ENCODE peak calls at places on chromosomes 3 and 15, in eight cellular contexts. One of them, this sample, is unnamed.

GRCh38 chr15:99509686-99510461 is 55.9 kb upstream of the MEF2A start:
- DNase-seq in OCI-LY7: peak; percentile 42
- DNase-seq in IMR-90: no peak
- DNase-seq in suprapubic skin: no peak
- DNase-seq in mammary epithelial cell: no peak
- DNase-seq in cardiac muscle cell: peak; percentile 17
- DNase-seq in heart right ventricle: no peak
- DNase-seq in MM.1S: no peak
- DNase-seq in this sample: peak; percentile 43

GRCh38 chr15:94840794-94841587 is 609.6 kb downstream of the MCTP2 start:
- DNase-seq in IMR-90: peak; percentile 0
- DNase-seq in MM.1S: no peak
- DNase-seq in suprapubic skin: no peak
- DNase-seq in heart right ventricle: no peak
- DNase-seq in OCI-LY7: no peak
- DNase-seq in mammary epithelial cell: peak; percentile 75
- DNase-seq in cardiac muscle cell: no peak
- DNase-seq in this sample: no peak

GRCh38 chr3:115913069-115913686 is 289.9 kb downstream of the GAP43 start:
- DNase-seq in cardiac muscle cell: no peak
- DNase-seq in heart right ventricle: no peak
- DNase-seq in suprapubic skin: no peak
- DNase-seq in mammary epithelial cell: no peak
- DNase-seq in MM.1S: no peak
- DNase-seq in OCI-LY7: no peak
- DNase-seq in IMR-90: peak; percentile 28
- DNase-seq in this sample: no peak

GRCh38 chr3:88031543-88032148 is 27.2 kb downstream of the CGGBP1 start:
- DNase-seq in mammary epithelial cell: peak; percentile 16
- DNase-seq in suprapubic skin: no peak
- DNase-seq in OCI-LY7: peak; percentile 60
- DNase-seq in MM.1S: peak; percentile 80
- DNase-seq in heart right ventricle: no peak
- DNase-seq in cardiac muscle cell: peak; percentile 39
- DNase-seq in IMR-90: peak; percentile 27
- DNase-seq in this sample: no peak

GRCh38 chr3:182969277-182969676 is 11.1 kb downstream of the DCUN1D1 start:
- DNase-seq in mammary epithelial cell: peak; percentile 66
- DNase-seq in MM.1S: no peak
- DNase-seq in cardiac muscle cell: peak; percentile 44
- DNase-seq in IMR-90: peak; percentile 85
- DNase-seq in suprapubic skin: no peak
- DNase-seq in OCI-LY7: no peak
- DNase-seq in heart right ventricle: no peak
- DNase-seq in this sample: no peak

GRCh38 chr3:83684199-83684598 is 1274.6 kb upstream of the CADM2 start:
- DNase-seq in OCI-LY7: no peak
- DNase-seq in IMR-90: no peak
- DNase-seq in suprapubic skin: no peak
- DNase-seq in mammary epithelial cell: no peak
- DNase-seq in cardiac muscle cell: no peak
- DNase-seq in heart right ventricle: no peak
- DNase-seq in MM.1S: no peak
- DNase-seq in this sample: no peak

GRCh38 chr3:10322355-10322715 is 1.4 kb upstream of the SEC13 start:
- DNase-seq in MM.1S: no peak
- DNase-seq in IMR-90: no peak
- DNase-seq in cardiac muscle cell: no peak
- DNase-seq in heart right ventricle: no peak
- DNase-seq in OCI-LY7: peak; percentile 64
- DNase-seq in mammary epithelial cell: peak; percentile 9
- DNase-seq in suprapubic skin: no peak
- DNase-seq in this sample: no peak

GRCh38 chr3:152348436-152349177 is 79.9 kb downstream of the MBNL1 start:
- DNase-seq in cardiac muscle cell: no peak
- DNase-seq in heart right ventricle: no peak
- DNase-seq in mammary epithelial cell: no peak
- DNase-seq in MM.1S: no peak
- DNase-seq in suprapubic skin: no peak
- DNase-seq in IMR-90: peak; percentile 45
- DNase-seq in OCI-LY7: no peak
- DNase-seq in this sample: no peak

GRCh38 chr3:85592256-85592655 is 633.5 kb downstream of the CADM2 start:
- DNase-seq in OCI-LY7: no peak
- DNase-seq in cardiac muscle cell: no peak
- DNase-seq in suprapubic skin: no peak
- DNase-seq in mammary epithelial cell: no peak
- DNase-seq in MM.1S: no peak
- DNase-seq in heart right ventricle: no peak
- DNase-seq in IMR-90: no peak
- DNase-seq in this sample: no peak
- H3K4me1 ChIP-seq in OCI-LY7: no peaks in the 10 kb centered on the region
- H3K4me1 ChIP-seq in cardiac muscle cell: no peaks in the 10 kb centered on the region
- H3K4me1 ChIP-seq in suprapubic skin: no peaks in the 10 kb centered on the region
- H3K4me1 ChIP-seq in mammary epithelial cell: no peaks in the 10 kb centered on the region
- H3K4me1 ChIP-seq in MM.1S: no peaks in the 10 kb centered on the region
- H3K4me1 ChIP-seq in heart right ventricle: no peaks in the 10 kb centered on the region
- H3K4me1 ChIP-seq in IMR-90: no peaks in the 10 kb centered on the region
- H3K4me1 ChIP-seq in this sample: no peaks in the 10 kb centered on the region

GRCh38 chr15:78130466-78131294 is 565 bp downstream of the CIB2 start:
- DNase-seq in MM.1S: peak; percentile 55
- DNase-seq in heart right ventricle: no peak
- DNase-seq in cardiac muscle cell: no peak
- DNase-seq in mammary epithelial cell: no peak
- DNase-seq in suprapubic skin: peak; percentile 77
- DNase-seq in IMR-90: no peak
- DNase-seq in OCI-LY7: no peak
- DNase-seq in this sample: no peak
- H3K4me3 ChIP-seq in MM.1S: peak overlapping the region; percentile 34
- H3K4me3 ChIP-seq in heart right ventricle: peak overlapping the region; percentile 88
- H3K4me3 ChIP-seq in cardiac muscle cell: peak overlapping the region; percentile 53
- H3K4me3 ChIP-seq in mammary epithelial cell: peak overlapping the region; percentile 56
- H3K4me3 ChIP-seq in suprapubic skin: peak overlapping the region; percentile 84
- H3K4me3 ChIP-seq in IMR-90: peak overlapping the region; percentile 63
- H3K4me3 ChIP-seq in OCI-LY7: peak overlapping the region; percentile 80
- H3K4me3 ChIP-seq in this sample: peak overlapping the region; percentile 82

GRCh38 chr3:27141668-27142067 is 227.5 kb downstream of the NEK10 start:
- DNase-seq in OCI-LY7: peak; percentile 2
- DNase-seq in cardiac muscle cell: no peak
- DNase-seq in suprapubic skin: no peak
- DNase-seq in mammary epithelial cell: no peak
- DNase-seq in heart right ventricle: no peak
- DNase-seq in MM.1S: no peak
- DNase-seq in IMR-90: no peak
- DNase-seq in this sample: no peak
- TF ChIP-seq CTCF in OCI-LY7: peak; percentile 51
- TF ChIP-seq CTCF in cardiac muscle cell: no peak
- TF ChIP-seq CTCF in suprapubic skin: no peak
- TF ChIP-seq CTCF in mammary epithelial cell: no peak
- TF ChIP-seq CTCF in heart right ventricle: no peak
- TF ChIP-seq CTCF in MM.1S: peak; percentile 32
- TF ChIP-seq CTCF in IMR-90: no peak
- TF ChIP-seq CTCF in this sample: no peak

GRCh38 chr15:92078270-92078669 is 224.8 kb downstream of the SLCO3A1 start:
- DNase-seq in cardiac muscle cell: no peak
- DNase-seq in OCI-LY7: no peak
- DNase-seq in mammary epithelial cell: no peak
- DNase-seq in suprapubic skin: no peak
- DNase-seq in IMR-90: no peak
- DNase-seq in MM.1S: no peak
- DNase-seq in heart right ventricle: no peak
- DNase-seq in this sample: no peak

GRCh38 chr15:92075764-92076163 is 222.3 kb downstream of the SLCO3A1 start:
- DNase-seq in IMR-90: no peak
- DNase-seq in cardiac muscle cell: peak; percentile 16
- DNase-seq in suprapubic skin: no peak
- DNase-seq in heart right ventricle: no peak
- DNase-seq in MM.1S: no peak
- DNase-seq in OCI-LY7: peak; percentile 55
- DNase-seq in mammary epithelial cell: no peak
- DNase-seq in this sample: no peak

GRCh38 chr15:92077353-92078080 is 224.0 kb downstream of the SLCO3A1 start:
- DNase-seq in IMR-90: peak; percentile 63
- DNase-seq in cardiac muscle cell: peak; percentile 77
- DNase-seq in OCI-LY7: peak; percentile 83
- DNase-seq in MM.1S: peak; percentile 74
- DNase-seq in heart right ventricle: peak; percentile 67
- DNase-seq in mammary epithelial cell: peak; percentile 59
- DNase-seq in suprapubic skin: peak; percentile 81
- DNase-seq in this sample: peak; percentile 63

GRCh38 chr15:92074646-92075045 is 221.1 kb downstream of the SLCO3A1 start:
- DNase-seq in IMR-90: peak; percentile 44
- DNase-seq in heart right ventricle: peak; percentile 44
- DNase-seq in suprapubic skin: no peak
- DNase-seq in OCI-LY7: peak; percentile 31
- DNase-seq in MM.1S: no peak
- DNase-seq in mammary epithelial cell: peak; percentile 61
- DNase-seq in cardiac muscle cell: peak; percentile 72
- DNase-seq in this sample: peak; percentile 56

DNA sequence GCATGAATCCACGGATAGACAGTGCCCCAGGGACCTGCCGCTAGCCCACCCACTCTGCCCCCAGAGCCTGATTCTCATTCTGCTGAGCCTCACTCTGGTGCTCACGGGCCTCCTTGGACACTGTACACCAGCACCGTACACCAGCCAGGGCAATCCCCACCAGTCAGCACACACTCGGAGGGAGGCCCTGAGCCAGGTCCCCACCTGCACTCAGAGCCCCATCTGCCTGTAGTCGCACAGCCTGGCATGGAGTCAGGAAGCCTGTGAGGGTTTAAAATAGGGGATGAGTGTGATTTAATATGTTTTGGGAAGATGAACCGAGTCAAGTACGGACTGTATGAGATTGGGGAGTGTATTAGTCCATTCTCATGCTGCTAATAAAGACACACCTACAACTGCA is 223.0 kb downstream of the SLCO3A1 start:
- DNase-seq in OCI-LY7: no peak
- DNase-seq in IMR-90: no peak
- DNase-seq in suprapubic skin: no peak
- DNase-seq in MM.1S: no peak
- DNase-seq in cardiac muscle cell: no peak
- DNase-seq in heart right ventricle: no peak
- DNase-seq in mammary epithelial cell: no peak
- DNase-seq in this sample: no peak
- H3K4me1 ChIP-seq in OCI-LY7: peaks cover 29% of the 10 kb centered on the region
- H3K4me1 ChIP-seq in IMR-90: no peaks in the 10 kb centered on the region
- H3K4me1 ChIP-seq in suprapubic skin: peaks cover 40% of the 10 kb centered on the region
- H3K4me1 ChIP-seq in MM.1S: no peaks in the 10 kb centered on the region
- H3K4me1 ChIP-seq in cardiac muscle cell: peaks cover 5% of the 10 kb centered on the region
- H3K4me1 ChIP-seq in heart right ventricle: peaks cover 69% of the 10 kb centered on the region
- H3K4me1 ChIP-seq in mammary epithelial cell: no peaks in the 10 kb centered on the region
- H3K4me1 ChIP-seq in this sample: peaks cover 56% of the 10 kb centered on the region

GRCh38 chr15:63597033-63597790 is at the start of gene FBXL22:
- DNase-seq in cardiac muscle cell: peak; percentile 36
- DNase-seq in mammary epithelial cell: no peak
- DNase-seq in suprapubic skin: no peak
- DNase-seq in heart right ventricle: peak; percentile 35
- DNase-seq in OCI-LY7: no peak
- DNase-seq in IMR-90: peak; percentile 84
- DNase-seq in MM.1S: no peak
- DNase-seq in this sample: peak; percentile 52
- H3K4me3 ChIP-seq in cardiac muscle cell: no peak within 1 kb of the TSS
- H3K4me3 ChIP-seq in mammary epithelial cell: no peak within 1 kb of the TSS
- H3K4me3 ChIP-seq in suprapubic skin: no peak within 1 kb of the TSS
- H3K4me3 ChIP-seq in heart right ventricle: peak within 1 kb of the TSS; percentile 74
- H3K4me3 ChIP-seq in OCI-LY7: no peak within 1 kb of the TSS
- H3K4me3 ChIP-seq in IMR-90: no peak within 1 kb of the TSS
- H3K4me3 ChIP-seq in MM.1S: no peak within 1 kb of the TSS
- H3K4me3 ChIP-seq in this sample: peak within 1 kb of the TSS; percentile 81

GRCh38 chr3:194268659-194269487 is 82.3 kb downstream of the CPN2 start:
- DNase-seq in mammary epithelial cell: no peak
- DNase-seq in suprapubic skin: peak; percentile 31
- DNase-seq in IMR-90: no peak
- DNase-seq in cardiac muscle cell: no peak
- DNase-seq in OCI-LY7: no peak
- DNase-seq in heart right ventricle: no peak
- DNase-seq in MM.1S: no peak
- DNase-seq in this sample: no peak

GRCh38 chr3:194267744-194268658 is 83.1 kb downstream of the CPN2 start:
- DNase-seq in heart right ventricle: peak; percentile 79
- DNase-seq in IMR-90: peak; percentile 61
- DNase-seq in suprapubic skin: peak; percentile 59
- DNase-seq in OCI-LY7: no peak
- DNase-seq in mammary epithelial cell: no peak
- DNase-seq in MM.1S: no peak
- DNase-seq in cardiac muscle cell: peak; percentile 95
- DNase-seq in this sample: peak; percentile 80

GRCh38 chr3:194271459-194272035 is 79.6 kb downstream of the CPN2 start:
- DNase-seq in mammary epithelial cell: no peak
- DNase-seq in MM.1S: no peak
- DNase-seq in suprapubic skin: no peak
- DNase-seq in IMR-90: no peak
- DNase-seq in heart right ventricle: no peak
- DNase-seq in OCI-LY7: no peak
- DNase-seq in cardiac muscle cell: no peak
- DNase-seq in this sample: no peak

GRCh38 chr3:194270627-194271458 is 80.3 kb downstream of the CPN2 start:
- DNase-seq in heart right ventricle: peak; percentile 87
- DNase-seq in cardiac muscle cell: peak; percentile 75
- DNase-seq in IMR-90: no peak
- DNase-seq in OCI-LY7: no peak
- DNase-seq in MM.1S: no peak
- DNase-seq in suprapubic skin: peak; percentile 94
- DNase-seq in mammary epithelial cell: peak; percentile 35
- DNase-seq in this sample: peak; percentile 89

GRCh38 chr3:194269610-194270145 is 81.5 kb downstream of the CPN2 start:
- DNase-seq in MM.1S: no peak
- DNase-seq in heart right ventricle: peak; percentile 94
- DNase-seq in mammary epithelial cell: no peak
- DNase-seq in suprapubic skin: peak; percentile 91
- DNase-seq in cardiac muscle cell: peak; percentile 95
- DNase-seq in OCI-LY7: no peak
- DNase-seq in IMR-90: no peak
- DNase-seq in this sample: peak; percentile 91
- TF ChIP-seq CTCF in MM.1S: no peak
- TF ChIP-seq CTCF in heart right ventricle: peak; percentile 55
- TF ChIP-seq CTCF in mammary epithelial cell: no peak
- TF ChIP-seq CTCF in suprapubic skin: peak; percentile 20
- TF ChIP-seq CTCF in cardiac muscle cell: peak; percentile 74
- TF ChIP-seq CTCF in OCI-LY7: no peak
- TF ChIP-seq CTCF in IMR-90: peak; percentile 14
- TF ChIP-seq CTCF in this sample: peak; percentile 66

DNA sequence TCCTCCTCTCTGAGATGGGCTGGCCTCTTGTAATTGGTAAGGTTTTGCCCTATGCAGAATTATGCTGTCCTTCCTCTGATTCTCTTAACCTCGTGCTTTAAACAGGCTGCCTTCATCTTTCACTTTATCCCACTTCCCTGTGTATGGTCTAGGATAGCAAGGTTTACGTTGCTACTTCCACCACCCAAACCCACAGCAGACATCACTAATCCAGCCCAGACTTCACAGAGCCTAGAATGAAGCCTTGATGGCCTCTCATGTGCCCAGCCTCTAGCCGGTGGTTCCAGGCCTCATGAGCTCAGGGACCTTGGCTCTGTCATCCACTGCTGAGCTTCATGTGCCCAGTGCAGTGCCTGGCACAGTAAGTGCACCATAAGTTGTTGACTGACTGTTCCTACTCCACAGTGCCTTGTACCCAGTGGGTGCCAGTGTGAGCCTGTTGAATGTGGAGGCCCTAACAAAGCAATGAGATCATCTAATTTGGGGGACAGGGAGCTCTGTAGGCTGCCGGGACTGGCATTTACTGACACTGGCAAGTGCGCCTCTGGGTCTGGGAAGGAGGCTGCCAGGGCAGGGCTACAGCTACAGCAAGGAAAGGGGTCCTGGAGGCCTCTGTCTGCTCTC is 12.5 kb downstream of the SLC6A6 start:
- DNase-seq in suprapubic skin: no peak
- DNase-seq in heart right ventricle: no peak
- DNase-seq in mammary epithelial cell: no peak
- DNase-seq in OCI-LY7: no peak
- DNase-seq in IMR-90: no peak
- DNase-seq in cardiac muscle cell: no peak
- DNase-seq in MM.1S: no peak
- DNase-seq in this sample: no peak
- H3K4me1 ChIP-seq in suprapubic skin: peaks cover 22% of the 10 kb centered on the region
- H3K4me1 ChIP-seq in heart right ventricle: peaks cover 28% of the 10 kb centered on the region
- H3K4me1 ChIP-seq in mammary epithelial cell: peaks cover 20% of the 10 kb centered on the region
- H3K4me1 ChIP-seq in OCI-LY7: peaks cover 50% of the 10 kb centered on the region
- H3K4me1 ChIP-seq in IMR-90: peaks cover 43% of the 10 kb centered on the region
- H3K4me1 ChIP-seq in cardiac muscle cell: peaks cover 7% of the 10 kb centered on the region
- H3K4me1 ChIP-seq in MM.1S: no peaks in the 10 kb centered on the region
- H3K4me1 ChIP-seq in this sample: peaks cover 24% of the 10 kb centered on the region